ENCODE peak calls at places on chromosomes 6 and 20, in ten cellular contexts. S is pancreas, H is non-pigmented ciliary epithelial cell, Z is stomach, P is cardiac muscle cell, I is AG08395, W is HCEC 1CT, N is EH, J is H4, Q is suprapubic skin. R is an unnamed sample.
A peak's percentile ranks its signal among the peaks of the same experiment; 100 is the strongest.

GRCh38 chr6:35724059-35724458 is 12.8 kb upstream of the ARMC12 start:
- DNase-seq in S (no peak), H (no peak), Z (no peak), P (no peak), I (no peak), W (no peak), N (no peak), J (no peak), Q (no peak), R (no peak)

GRCh38 chr20:38651154-38651553 is 49.5 kb downstream of the ARHGAP40 start:
- DNase-seq in S (no peak), H (no peak), Z (no peak), P (no peak), I (no peak), W (no peak), N (no peak), J (no peak), Q (no peak), R (no peak)

GRCh38 chr6:170081556-170081955 is 209.3 kb downstream of the DLL1 start:
- DNase-seq in S (peak; percentile 24), H (no peak), Z (no peak), P (no peak), I (no peak), W (no peak), N (no peak), J (no peak), Q (peak; percentile 39), R (no peak)

GRCh38 chr6:155126727-155127439 is 131.8 kb downstream of the TIAM2 start:
- DNase-seq in S (no peak), H (peak; percentile 50), Z (no peak), P (no peak), I (peak; percentile 85), W (peak; percentile 57), N (peak; percentile 87), J (peak; percentile 73), Q (no peak), R (peak; percentile 64)

GRCh38 chr6:165292657-165293056 is 16.7 kb downstream of the C6orf118 start:
- DNase-seq in S (no peak), H (no peak), Z (no peak), P (no peak), I (no peak), W (no peak), N (no peak), J (no peak), Q (no peak), R (no peak)

GRCh38 chr6:87184762-87185250 is 29.4 kb downstream of the ZNF292 start:
- DNase-seq in S (no peak), H (no peak), Z (no peak), P (no peak), I (no peak), W (no peak), N (no peak), J (no peak), Q (no peak), R (no peak)

GRCh38 chr6:111600588-111601440 is 4.9 kb downstream of the TRAF3IP2 start:
- DNase-seq in S (no peak), H (no peak), Z (no peak), P (no peak), I (no peak), W (no peak), N (peak; percentile 49), J (no peak), Q (no peak), R (peak; percentile 67)

GRCh38 chr20:14148042-14148441 is 152.7 kb downstream of the MACROD2 start:
- DNase-seq in S (no peak), H (peak; percentile 56), Z (no peak), P (no peak), I (no peak), W (no peak), N (no peak), J (peak; percentile 60), Q (no peak), R (no peak)

GRCh38 chr6:163415176-163415619 is 680 bp downstream of the QKI start:
- DNase-seq in S (peak; percentile 76), H (no peak), Z (no peak), P (no peak), I (no peak), W (no peak), N (no peak), J (no peak), Q (peak; percentile 73), R (no peak)

GRCh38 chr6:12137480-12137879 is 125.4 kb downstream of the HIVEP1 start:
- DNase-seq in S (no peak), H (peak; percentile 47), Z (peak; percentile 52), P (no peak), I (peak; percentile 76), W (peak; percentile 60), N (peak; percentile 81), J (peak; percentile 78), Q (no peak), R (peak; percentile 83)

GRCh38 chr20:24662756-24663399 is 193.4 kb downstream of the SYNDIG1 start:
- DNase-seq in S (no peak), H (no peak), Z (no peak), P (no peak), I (peak; percentile 52), W (no peak), N (peak; percentile 48), J (no peak), Q (peak; percentile 21), R (peak; percentile 60)

GRCh38 chr6:69379518-69379917 is 417.3 kb downstream of the LMBRD1 start:
- DNase-seq in S (no peak), H (no peak), Z (no peak), P (no peak), I (no peak), W (no peak), N (no peak), J (no peak), Q (no peak), R (no peak)